ENCODE peak calls at places on chromosome 12, in five cellular contexts. S is breast epithelium; I is CD8-positive, alpha-beta memory T cell; U is mammary epithelial cell; W is mucosa of descending colon. L is an unnamed sample.

GRCh38 chr12:56695327-56696101 is 7.4 kb upstream of the PTGES3 start:
- DNase-seq in S (no peak), I (no peak), U (no peak), W (no peak), L (no peak)

GRCh38 chr12:10716704-10717315 is 6.3 kb downstream of the YBX3 start:
- DNase-seq in S (peak; percentile 92), I (no peak), U (peak; percentile 94), W (peak; percentile 81), L (peak; percentile 75)

GRCh38 chr12:30896461-30896860 is 30.1 kb upstream of the TSPAN11 start:
- DNase-seq in S (no peak), I (no peak), U (no peak), W (no peak), L (no peak)

GRCh38 chr12:112340983-112341840 is 41.0 kb downstream of the HECTD4 start:
- DNase-seq in S (no peak), I (no peak), U (no peak), W (no peak), L (no peak)

GRCh38 chr12:63668028-63668799 is at the start of gene DPY19L2:
- DNase-seq in S (no peak), I (peak; percentile 86), U (peak; percentile 33), W (peak; percentile 72), L (no peak)

GRCh38 chr12:31796270-31796951 is 67.6 kb upstream of the AMN1 start:
- DNase-seq in S (no peak), I (no peak), U (no peak), W (no peak), L (no peak)

GRCh38 chr12:56630180-56630632 is at the start of gene BAZ2A:
- DNase-seq in S (peak; percentile 78), I (peak; percentile 86), U (peak; percentile 77), W (peak; percentile 94), L (peak; percentile 45)

GRCh38 chr12:118107026-118107425 is 3.2 kb upstream of the VSIG10 start:
- DNase-seq in S (no peak), I (no peak), U (no peak), W (no peak), L (no peak)

GRCh38 chr12:112419269-112420133 is 754 bp downstream of the PTPN11 start:
- DNase-seq in S (peak; percentile 72), I (peak; percentile 71), U (peak; percentile 84), W (peak; percentile 74), L (no peak)

GRCh38 chr12:6069452-6070093 is 54.9 kb downstream of the VWF start:
- DNase-seq in S (no peak), I (no peak), U (peak; percentile 81), W (no peak), L (no peak)

GRCh38 chr12:2358986-2359658 is 306.3 kb downstream of the CACNA1C start:
- DNase-seq in S (no peak), I (no peak), U (peak; percentile 95), W (no peak), L (no peak)

GRCh38 chr12:54460317-54460935 is 13.0 kb downstream of the GTSF1 start:
- DNase-seq in S (no peak), I (no peak), U (no peak), W (no peak), L (no peak)

GRCh38 chr12:124231980-124232653 is 62.8 kb upstream of the RFLNA start:
- DNase-seq in S (no peak), I (no peak), U (no peak), W (peak; percentile 80), L (no peak)

GRCh38 chr12:122350444-122350843 is 72.0 kb downstream of the CLIP1 start:
- DNase-seq in S (no peak), I (no peak), U (no peak), W (no peak), L (no peak)

GRCh38 chr12:108664338-108665258 is 30.9 kb upstream of the SELPLG start:
- DNase-seq in S (peak; percentile 88), I (peak; percentile 86), U (peak; percentile 90), W (peak; percentile 67), L (peak; percentile 87)

GRCh38 chr12:6489449-6489848 is 3.6 kb downstream of the MRPL51 start:
- DNase-seq in S (no peak), I (no peak), U (no peak), W (no peak), L (no peak)

GRCh38 chr12:54378791-54379400 is 5.6 kb downstream of the ZNF385A start:
- DNase-seq in S (no peak), I (no peak), U (no peak), W (no peak), L (no peak)

GRCh38 chr12:76633415-76633814 is 73.8 kb upstream of the OSBPL8 start:
- DNase-seq in S (no peak), I (no peak), U (no peak), W (no peak), L (no peak)

GRCh38 chr12:66203820-66204219 is 14.8 kb downstream of the IRAK3 start:
- DNase-seq in S (no peak), I (no peak), U (peak; percentile 21), W (no peak), L (no peak)

GRCh38 chr12:6548556-6549378 is 7.1 kb downstream of the IFFO1 start:
- DNase-seq in S (no peak), I (no peak), U (no peak), W (peak; percentile 49), L (no peak)

GRCh38 chr12:113932411-113933196 is 33.5 kb downstream of the RBM19 start:
- DNase-seq in S (no peak), I (no peak), U (no peak), W (no peak), L (no peak)

GRCh38 chr12:120265483-120266179 is at the start of gene PXN:
- DNase-seq in S (peak; percentile 77), I (peak; percentile 93), U (peak; percentile 63), W (peak; percentile 92), L (peak; percentile 67)

GRCh38 chr12:45703942-45704341 is 25.6 kb upstream of the ARID2 start:
- DNase-seq in S (no peak), I (no peak), U (peak; percentile 6), W (no peak), L (no peak)

GRCh38 chr12:70823182-70823976 is 97.2 kb downstream of the PTPRR start:
- DNase-seq in S (no peak), I (no peak), U (no peak), W (no peak), L (no peak)

GRCh38 chr12:238736-239398 is 23.8 kb downstream of the SLC6A13 start:
- DNase-seq in S (no peak), I (no peak), U (no peak), W (no peak), L (no peak)

GRCh38 chr12:67891566-67891965 is 97.7 kb upstream of the IFNG-AS1 start:
- DNase-seq in S (no peak), I (no peak), U (no peak), W (no peak), L (no peak)

GRCh38 chr12:57813971-57814771 is 4.4 kb downstream of the AVIL start:
- DNase-seq in S (no peak), I (no peak), U (no peak), W (no peak), L (no peak)

L was measured in HCT116.